ENCODE peak calls at places on chromosome 19, in four cellular contexts. G, N, K and Y are unnamed samples.

GRCh38 chr19:3577741-3578344 is 5.1 kb downstream of the HMG20B start:
- DNase-seq in G (no peak), N (no peak), K (no peak), Y (no peak)

GRCh38 chr19:28289294-28290063 is 923.5 kb downstream of the UQCRFS1 start:
- DNase-seq in G (peak), N (no peak), K (no peak), Y (no peak)

GRCh38 chr19:34500656-34501120 is 19.1 kb downstream of the WTIP start:
- DNase-seq in G (peak), N (no peak), K (no peak), Y (no peak)

GRCh38 chr19:12834976-12835757 is 788 bp upstream of the RTBDN start:
- DNase-seq in G (no peak), N (no peak), K (no peak), Y (no peak)

GRCh38 chr19:55624109-55625003 is at the start of gene ZNF784:
- DNase-seq in G (peak), N (no peak), K (peak), Y (peak)

GRCh38 chr19:45160870-45161714 is at the start of gene NKPD1:
- DNase-seq in G (no peak), N (no peak), K (no peak), Y (no peak)

GRCh38 chr19:3346677-3347353 is 19.6 kb upstream of the NFIC start:
- DNase-seq in G (peak), N (no peak), K (no peak), Y (no peak)

GRCh38 chr19:50427997-50428425 is 4.7 kb upstream of the MYBPC2 start:
- DNase-seq in G (no peak), N (no peak), K (no peak), Y (no peak)

GRCh38 chr19:2974342-2974932 is 2.9 kb upstream of the TLE6 start:
- DNase-seq in G (no peak), N (no peak), K (no peak), Y (no peak)

GRCh38 chr19:9345005-9345404 is 17.8 kb upstream of the ZNF177 start:
- DNase-seq in G (no peak), N (no peak), K (no peak), Y (no peak)

GRCh38 chr19:28578786-28579505 is 634.0 kb downstream of the UQCRFS1 start:
- DNase-seq in G (no peak), N (no peak), K (no peak), Y (no peak)

GRCh38 chr19:18362934-18363542 is 22.6 kb downstream of the PGPEP1 start:
- DNase-seq in G (no peak), N (no peak), K (no peak), Y (no peak)

GRCh38 chr19:57171551-57172081 is 4.3 kb upstream of the DUXA start:
- DNase-seq in G (no peak), N (no peak), K (no peak), Y (no peak)

GRCh38 chr19:821228-821975 is at the start of gene PLPPR3:
- DNase-seq in G (no peak), N (no peak), K (no peak), Y (no peak)

GRCh38 chr19:28281676-28282075 is 931.3 kb downstream of the UQCRFS1 start:
- DNase-seq in G (no peak), N (no peak), K (no peak), Y (no peak)

GRCh38 chr19:14474827-14475226 is 327 bp downstream of the PTGER1 start:
- DNase-seq in G (no peak), N (no peak), K (no peak), Y (no peak)

GRCh38 chr19:40416918-40417713 is 3.9 kb upstream of the PRX start:
- DNase-seq in G (no peak), N (no peak), K (no peak), Y (peak)

GRCh38 chr19:38606131-38606530 is 11.6 kb downstream of the MAP4K1 start:
- DNase-seq in G (no peak), N (no peak), K (no peak), Y (no peak)

GRCh38 chr19:1526066-1526778 is 2.3 kb downstream of the PLK5 start:
- DNase-seq in G (no peak), N (no peak), K (no peak), Y (no peak)

GRCh38 chr19:495047-495439 is 1.2 kb upstream of the MADCAM1 start:
- DNase-seq in G (no peak), N (no peak), K (no peak), Y (no peak)

GRCh38 chr19:52600639-52601024 is 30.5 kb downstream of the ZNF701 start:
- DNase-seq in G (peak), N (no peak), K (no peak), Y (no peak)

GRCh38 chr19:5360003-5360820 is 19.6 kb upstream of the PTPRS start:
- DNase-seq in G (no peak), N (no peak), K (no peak), Y (no peak)

GRCh38 chr19:30288957-30289735 is 83.0 kb upstream of the ZNF536 start:
- DNase-seq in G (no peak), N (no peak), K (no peak), Y (no peak)

GRCh38 chr19:54875506-54875905 is 1.5 kb downstream of the FCAR start:
- DNase-seq in G (no peak), N (no peak), K (no peak), Y (no peak)

GRCh38 chr19:11138659-11139526 is 16.7 kb downstream of the SPC24 start:
- DNase-seq in G (peak), N (no peak), K (no peak), Y (peak)

GRCh38 chr19:51651216-51651846 is 4.7 kb upstream of the SIGLEC14 start:
- DNase-seq in G (no peak), N (no peak), K (no peak), Y (no peak)

GRCh38 chr19:51690359-51691121 is 2.6 kb upstream of the SPACA6 start:
- DNase-seq in G (no peak), N (no peak), K (peak), Y (no peak)

GRCh38 chr19:33192010-33192409 is 2.1 kb upstream of the LRP3 start:
- DNase-seq in G (no peak), N (no peak), K (no peak), Y (no peak)

GRCh38 chr19:13146763-13147563 is 3.2 kb downstream of the STX10 start:
- DNase-seq in G (no peak), N (no peak), K (no peak), Y (no peak)

GRCh38 chr19:41886761-41887710 is 4.1 kb downstream of the ARHGEF1 start:
- DNase-seq in G (no peak), N (no peak), K (peak), Y (no peak)

GRCh38 chr19:1333789-1334188 is 48.1 kb downstream of the EFNA2 start:
- DNase-seq in G (no peak), N (no peak), K (no peak), Y (no peak)

GRCh38 chr19:3108775-3109174 is 14.6 kb downstream of the GNA11 start:
- DNase-seq in G (peak), N (no peak), K (peak), Y (peak)

GRCh38 chr19:56110515-56111448 is 10.3 kb downstream of the ZNF787 start:
- DNase-seq in G (no peak), N (no peak), K (no peak), Y (no peak)

GRCh38 chr19:46635920-46636761 is at the start of gene GNG8:
- DNase-seq in G (peak), N (no peak), K (no peak), Y (no peak)